ENCODE peak calls at places on chromosomes 13 and 19, in six cellular contexts. E, T, H, X, I and U are unnamed samples.

GRCh38 chr19:2665103-2665502 is 37.4 kb downstream of the GNG7 start:
- DNase-seq in E (no peak), T (no peak), H (no peak), X (no peak), I (no peak), U (no peak)

GRCh38 chr19:50365434-50366306 is at the start of gene NAPSA:
- DNase-seq in E (no peak), T (no peak), H (no peak), X (no peak), I (no peak), U (no peak)

GRCh38 chr13:111965466-111966214 is 101.3 kb upstream of the SOX1 start:
- DNase-seq in E (no peak), T (no peak), H (no peak), X (no peak), I (no peak), U (no peak)

GRCh38 chr13:28564030-28564429 is 69.1 kb upstream of the FLT1 start:
- DNase-seq in E (no peak), T (no peak), H (no peak), X (no peak), I (peak), U (no peak)

GRCh38 chr13:67299731-67300130 is 69.6 kb upstream of the PCDH9 start:
- DNase-seq in E (no peak), T (no peak), H (no peak), X (peak), I (no peak), U (no peak)

GRCh38 chr19:32676186-32676894 is 692 bp downstream of the RGS9BP start:
- DNase-seq in E (no peak), T (no peak), H (no peak), X (no peak), I (no peak), U (no peak)

GRCh38 chr19:48858984-48859710 is 9.3 kb downstream of the PLEKHA4 start:
- DNase-seq in E (peak), T (peak), H (no peak), X (no peak), I (peak), U (peak)

GRCh38 chr13:67223024-67223423 is 7.1 kb downstream of the PCDH9 start:
- DNase-seq in E (no peak), T (no peak), H (no peak), X (peak), I (no peak), U (no peak)

GRCh38 chr19:1475751-1476437 is 3.1 kb downstream of the C19orf25 start:
- DNase-seq in E (no peak), T (no peak), H (no peak), X (no peak), I (no peak), U (no peak)

GRCh38 chr13:27744861-27745260 is 47.4 kb upstream of the GSX1 start:
- DNase-seq in E (no peak), T (no peak), H (no peak), X (no peak), I (no peak), U (no peak)

GRCh38 chr13:113641426-113641825 is 16.6 kb downstream of the ATP4B start:
- DNase-seq in E (no peak), T (no peak), H (no peak), X (no peak), I (peak), U (no peak)
- TF ChIP-seq CTCF in E (no peak), T (no peak), H (no peak), X (no peak), I (no peak), U (no peak)

GRCh38 chr13:41587490-41587889 is 130.1 kb downstream of the RGCC start:
- DNase-seq in E (peak), T (no peak), H (no peak), X (no peak), I (no peak), U (no peak)
- TF ChIP-seq CTCF in E (peak), T (no peak), H (no peak), X (peak), I (no peak), U (no peak)

GRCh38 chr19:14097532-14098151 is 7.1 kb upstream of the SAMD1 start:
- DNase-seq in E (no peak), T (no peak), H (no peak), X (no peak), I (no peak), U (no peak)
- TF ChIP-seq CTCF in E (no peak), T (no peak), H (peak), X (peak), I (no peak), U (no peak)

GRCh38 chr19:46571495-46571894 is 29.6 kb upstream of the CALM3 start:
- DNase-seq in E (no peak), T (no peak), H (peak), X (no peak), I (no peak), U (no peak)
- TF ChIP-seq CTCF in E (no peak), T (no peak), H (no peak), X (peak), I (no peak), U (no peak)

GRCh38 chr19:11558881-11559828 is at the start of gene ELOF1:
- DNase-seq in E (peak), T (peak), H (peak), X (peak), I (peak), U (peak)
- TF ChIP-seq CTCF in E (no peak), T (no peak), H (peak), X (peak), I (no peak), U (no peak)